ENCODE peak calls at places on chromosome 17, in five cellular contexts. T, B, V, K and U are unnamed samples.

GRCh38 chr17:34156741-34157589 is 98.1 kb upstream of the CCL2 start:
- DNase-seq in T (no peak), B (peak), K (no peak), V (no peak), U (no peak)

GRCh38 chr17:42677921-42678781 is 1.4 kb upstream of the PLEKHH3 start:
- DNase-seq in T (peak), B (peak), V (peak), K (peak), U (peak)

GRCh38 chr17:40287159-40287493 is 553 bp upstream of the CDC6 start:
- DNase-seq in B (no peak), K (no peak), V (no peak), T (no peak), U (no peak)

GRCh38 chr17:36793976-36794375 is 143.3 kb upstream of the LHX1 start:
- DNase-seq in V (no peak), K (no peak), T (no peak), B (no peak), U (no peak)

GRCh38 chr17:75679706-75680201 is 12.6 kb downstream of the SAP30BP start:
- DNase-seq in T (peak), B (no peak), V (peak), K (no peak), U (peak)

GRCh38 chr17:76480676-76481075 is 13.3 kb downstream of the AANAT start:
- DNase-seq in T (no peak), K (peak), B (no peak), V (no peak), U (peak)

GRCh38 chr17:57135748-57136342 is 50.8 kb downstream of the AKAP1 start:
- DNase-seq in B (peak), V (no peak), T (no peak), K (no peak), U (no peak)

GRCh38 chr17:3870871-3871306 is 22.0 kb downstream of the CAMKK1 start:
- DNase-seq in K (peak), B (no peak), V (no peak), T (peak), U (peak)

GRCh38 chr17:82332669-82333278 is 792 bp downstream of the SECTM1 start:
- DNase-seq in V (peak), B (peak), K (peak), T (peak), U (peak)

DNA sequence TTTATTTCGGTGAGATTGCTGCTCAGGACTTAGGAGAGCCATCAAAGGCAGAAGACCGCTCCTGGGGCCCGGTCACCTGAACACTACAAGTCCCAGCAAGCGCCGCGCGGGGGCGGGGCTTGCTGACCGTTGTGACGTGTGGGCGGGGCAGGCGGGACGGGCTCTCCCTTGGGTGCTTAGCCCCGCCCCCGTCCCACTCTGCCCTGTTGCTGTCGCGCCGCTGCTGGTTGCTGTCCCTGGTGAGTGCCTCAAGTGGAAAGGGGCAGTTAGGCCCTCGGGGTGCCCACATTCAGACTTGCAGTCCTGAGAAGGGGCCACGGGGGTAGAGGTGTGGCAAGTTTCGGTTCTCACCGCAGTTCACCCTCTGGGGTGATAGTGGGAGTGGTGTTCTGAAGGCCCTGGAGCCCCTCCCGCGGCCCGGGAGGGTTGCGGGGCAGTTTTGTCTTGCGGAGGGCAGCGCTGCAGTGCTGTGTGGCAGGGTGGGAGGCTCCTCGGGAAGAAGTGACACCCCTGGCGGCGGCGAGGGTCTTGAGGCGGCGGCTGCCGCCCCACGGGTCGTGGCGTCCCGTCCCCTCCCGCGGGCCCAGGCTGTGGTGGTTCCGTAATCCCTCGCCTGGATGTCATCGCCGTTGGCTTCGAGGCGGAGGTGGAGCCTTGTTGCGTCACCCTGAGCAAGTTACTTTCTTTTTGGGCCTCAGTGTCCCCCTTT is at the start of gene CALCOCO2:
- DNase-seq in B (peak), V (peak), K (peak), T (peak), U (peak)
- TF ChIP-seq CTCF in B (peak), V (no peak), K (no peak), T (no peak), U (no peak)

GRCh38 chr17:46769531-46770438 is 48.7 kb downstream of the WNT3 start:
- DNase-seq in V (no peak), B (peak), T (peak), K (no peak), U (peak)

GRCh38 chr17:46770439-46770817 is 48.1 kb downstream of the WNT3 start:
- DNase-seq in T (no peak), B (peak), V (no peak), K (no peak), U (no peak)

GRCh38 chr17:46772013-46772878 is 46.2 kb downstream of the WNT3 start:
- DNase-seq in K (peak), T (peak), B (no peak), V (no peak), U (no peak)

GRCh38 chr17:46771601-46772012 is 46.9 kb downstream of the WNT3 start:
- DNase-seq in B (peak), V (no peak), K (no peak), T (peak), U (peak)

DNA sequence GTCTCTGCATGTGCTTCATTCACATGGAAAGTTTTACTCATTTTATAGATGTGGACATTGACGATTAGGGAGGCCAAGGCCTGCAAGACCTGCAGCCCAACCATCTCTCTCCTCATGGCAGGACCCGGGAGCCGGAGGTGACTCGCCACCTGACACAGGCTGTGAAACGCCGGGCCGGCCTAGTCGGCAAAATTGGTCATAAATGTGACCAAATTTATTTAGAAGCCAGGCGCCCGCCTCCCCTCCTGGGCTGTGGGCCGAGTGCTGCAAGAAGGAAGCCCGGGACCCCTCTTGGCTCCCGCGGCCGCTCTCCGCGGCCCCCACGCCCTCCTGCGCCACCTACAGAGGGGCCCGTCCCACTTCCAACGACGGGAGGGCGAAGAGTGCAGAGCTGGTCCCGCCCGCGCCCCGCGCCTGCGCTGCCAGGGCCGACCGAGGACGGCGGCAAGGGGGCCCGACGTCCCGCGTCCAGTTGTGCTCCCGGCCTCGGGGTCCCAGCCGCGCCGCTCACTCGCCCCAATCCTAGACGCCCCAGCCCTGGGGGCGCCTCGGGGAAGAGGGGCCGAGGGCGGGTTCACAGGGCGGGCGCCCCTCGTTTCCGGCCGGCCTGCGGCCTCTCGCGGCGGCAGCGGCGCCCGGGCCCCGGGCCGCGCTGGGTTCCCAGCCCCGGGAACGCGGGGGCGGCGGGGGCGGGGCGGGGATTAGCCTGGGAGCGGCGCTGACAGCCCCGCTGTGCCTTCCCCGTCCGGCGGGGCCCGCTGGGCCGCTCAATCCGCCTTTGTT is 47.5 kb downstream of the WNT3 start:
- DNase-seq in B (peak), K (peak), T (peak), V (peak), U (peak)
- TF ChIP-seq CTCF in B (no peak), K (no peak), T (no peak), V (no peak), U (peak)

DNA sequence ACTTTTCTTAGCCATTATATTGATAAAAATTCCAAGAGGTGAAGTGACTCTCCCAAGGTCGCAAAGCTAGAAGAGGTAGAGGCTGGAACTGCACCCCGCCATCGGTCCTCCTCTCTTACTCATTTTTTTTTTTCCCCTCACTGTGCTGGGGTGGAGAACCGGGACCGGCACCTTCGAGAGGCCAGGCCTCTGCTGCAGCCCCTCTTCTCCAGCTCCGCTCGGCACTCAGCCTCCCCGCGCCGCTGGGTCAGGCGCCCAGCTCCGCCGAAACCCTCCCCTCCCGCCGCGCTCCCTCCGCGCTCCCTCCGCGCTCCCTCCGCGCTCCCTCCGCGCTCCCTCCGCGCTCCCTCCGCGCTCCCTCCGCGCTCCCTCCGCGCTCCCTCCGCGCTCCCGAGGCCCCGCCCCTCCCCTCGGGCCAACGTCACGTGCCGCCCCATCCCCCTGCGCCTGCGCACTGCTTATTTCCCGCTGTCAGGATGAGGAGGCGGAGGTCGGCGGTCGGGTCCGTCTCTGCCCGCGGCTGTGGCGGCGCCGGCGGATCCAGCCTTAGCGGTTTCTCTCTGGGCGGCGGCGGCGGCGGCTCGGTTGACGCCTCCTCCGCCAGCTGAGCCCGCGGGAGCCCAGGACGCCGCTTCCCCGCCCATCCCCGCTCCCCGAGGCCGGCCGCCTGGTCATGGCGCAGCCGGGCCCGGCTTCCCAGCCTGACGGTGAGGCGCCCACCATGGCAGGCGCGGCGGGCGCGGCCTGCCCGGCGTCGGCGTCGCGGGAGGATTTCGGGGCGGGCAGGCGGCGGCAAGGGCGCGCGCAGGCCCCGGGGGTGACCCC is at the start of gene RABEP1:
- DNase-seq in B (peak), T (peak), V (peak), K (peak), U (peak)
- TF ChIP-seq CTCF in B (peak), T (peak), V (no peak), K (no peak), U (peak)

DNA sequence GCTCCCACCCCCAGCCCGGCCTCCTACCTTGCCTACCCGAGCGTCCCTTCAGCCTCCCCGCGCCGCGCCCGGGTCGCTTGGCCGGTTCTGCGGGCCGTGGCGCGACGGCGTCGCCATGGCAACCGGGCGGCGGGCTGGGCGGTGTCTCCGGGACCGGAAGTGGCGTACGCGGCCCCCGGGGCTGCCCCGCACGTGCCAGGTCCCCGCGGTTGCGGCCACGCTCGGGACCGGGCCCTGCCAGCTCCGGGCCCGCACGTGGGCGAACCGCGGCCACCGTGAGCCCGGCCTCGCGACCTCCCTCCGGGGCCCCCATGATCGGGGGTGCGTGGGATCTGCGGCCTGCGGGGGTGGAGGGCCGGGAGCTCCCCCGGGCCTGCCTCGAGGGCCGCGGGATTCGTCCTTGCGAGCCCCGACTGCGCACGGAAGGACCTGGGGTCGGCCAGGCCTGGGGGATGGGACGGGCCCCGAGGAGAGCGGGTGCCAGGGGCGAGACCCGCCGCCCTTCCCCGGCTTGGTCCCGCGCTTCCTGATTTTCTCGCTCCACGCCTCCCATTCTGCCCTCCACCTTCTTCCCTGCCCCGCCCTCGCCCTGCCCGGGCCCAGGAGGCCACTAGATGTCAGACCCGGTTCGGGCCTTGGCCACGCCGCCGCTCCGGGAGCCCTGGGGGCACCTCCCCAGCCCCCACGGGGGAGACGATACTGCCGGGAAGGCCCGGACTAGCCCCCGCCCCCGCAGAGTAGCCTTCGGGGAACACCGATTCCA is at the start of gene CYB561:
- DNase-seq in B (peak), T (peak), K (peak), V (peak), U (peak)
- TF ChIP-seq CTCF in B (peak), T (no peak), K (peak), V (peak), U (peak)

DNA sequence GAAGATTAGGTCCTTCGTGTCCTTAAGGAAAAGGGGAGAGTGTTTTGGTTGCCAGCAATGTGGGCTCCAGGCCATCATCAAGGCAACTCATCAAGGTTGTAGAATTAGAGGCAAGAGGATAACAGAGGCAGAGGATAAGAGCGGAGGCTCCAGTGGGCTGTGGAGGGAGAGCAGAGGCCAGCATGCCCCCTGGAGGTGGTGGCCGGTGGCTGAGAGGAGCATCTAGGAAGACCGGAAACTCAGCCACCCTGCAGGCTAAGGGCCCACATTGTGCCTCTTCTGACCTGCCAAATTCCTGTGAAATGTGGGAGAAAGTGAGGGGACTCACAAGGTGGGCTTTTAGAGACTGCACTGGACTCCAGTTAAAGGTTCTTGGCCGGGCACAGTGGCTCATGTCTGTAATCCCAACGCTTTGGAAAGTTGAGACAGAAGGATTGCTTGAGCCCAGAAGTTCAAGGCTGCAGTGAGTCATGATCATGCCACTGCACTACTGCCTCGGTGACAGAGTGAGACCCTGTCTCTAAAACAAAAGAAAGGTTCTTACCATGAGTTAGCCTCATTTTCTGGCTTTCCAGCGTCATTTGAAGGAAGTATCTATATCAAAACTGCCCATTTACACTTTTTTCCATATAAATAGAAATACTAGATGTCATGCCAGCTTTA is 62.7 kb upstream of the ADORA2B start:
- DNase-seq in V (no peak), K (no peak), B (no peak), T (no peak), U (no peak)
- TF ChIP-seq CTCF in V (peak), K (no peak), B (no peak), T (no peak), U (no peak)